ENCODE peak calls at places on chromosomes 12 and 14, in eight cellular contexts. One of them, this sample, is unnamed.

GRCh38 chr12:109718390-109718789 is 4.8 kb downstream of the FAM222A start:
- DNase-seq in cardiac muscle cell: no peak
- DNase-seq in fibroblast of pulmonary artery: no peak
- DNase-seq in epithelial cell of esophagus: no peak
- DNase-seq in stomach: no peak
- DNase-seq in GM23248: no peak
- DNase-seq in lung: no peak
- DNase-seq in hepatocyte: peak
- DNase-seq in this sample: no peak

GRCh38 chr14:74660167-74660566 is 48.1 kb upstream of the LTBP2 start:
- DNase-seq in fibroblast of pulmonary artery: no peak
- DNase-seq in hepatocyte: no peak
- DNase-seq in GM23248: no peak
- DNase-seq in epithelial cell of esophagus: peak
- DNase-seq in stomach: no peak
- DNase-seq in lung: no peak
- DNase-seq in cardiac muscle cell: no peak
- DNase-seq in this sample: no peak

GRCh38 chr14:78747809-78748208 is 577.6 kb downstream of the NRXN3 start:
- DNase-seq in cardiac muscle cell: no peak
- DNase-seq in stomach: no peak
- DNase-seq in epithelial cell of esophagus: no peak
- DNase-seq in fibroblast of pulmonary artery: no peak
- DNase-seq in lung: no peak
- DNase-seq in GM23248: no peak
- DNase-seq in hepatocyte: no peak
- DNase-seq in this sample: no peak

GRCh38 chr12:8108808-8109398 is 14.5 kb upstream of the CLEC4A start:
- DNase-seq in stomach: peak
- DNase-seq in lung: peak
- DNase-seq in epithelial cell of esophagus: peak
- DNase-seq in cardiac muscle cell: peak
- DNase-seq in hepatocyte: peak
- DNase-seq in GM23248: peak
- DNase-seq in fibroblast of pulmonary artery: peak
- DNase-seq in this sample: peak

GRCh38 chr12:14057895-14058294 is 76.5 kb upstream of the GRIN2B start:
- DNase-seq in stomach: no peak
- DNase-seq in epithelial cell of esophagus: no peak
- DNase-seq in fibroblast of pulmonary artery: no peak
- DNase-seq in GM23248: no peak
- DNase-seq in cardiac muscle cell: no peak
- DNase-seq in lung: no peak
- DNase-seq in hepatocyte: no peak
- DNase-seq in this sample: no peak

GRCh38 chr14:95038521-95039250 is 118.6 kb downstream of the DICER1 start:
- DNase-seq in cardiac muscle cell: no peak
- DNase-seq in GM23248: no peak
- DNase-seq in lung: peak
- DNase-seq in epithelial cell of esophagus: no peak
- DNase-seq in hepatocyte: no peak
- DNase-seq in stomach: no peak
- DNase-seq in fibroblast of pulmonary artery: no peak
- DNase-seq in this sample: no peak

GRCh38 chr12:120229071-120229582 is 28.2 kb upstream of the RPLP0 start:
- DNase-seq in epithelial cell of esophagus: no peak
- DNase-seq in fibroblast of pulmonary artery: no peak
- DNase-seq in GM23248: no peak
- DNase-seq in lung: no peak
- DNase-seq in cardiac muscle cell: peak
- DNase-seq in hepatocyte: peak
- DNase-seq in stomach: no peak
- DNase-seq in this sample: no peak

GRCh38 chr12:52826611-52827498 is 7.3 kb downstream of the KRT79 start:
- DNase-seq in GM23248: no peak
- DNase-seq in stomach: no peak
- DNase-seq in cardiac muscle cell: no peak
- DNase-seq in hepatocyte: no peak
- DNase-seq in epithelial cell of esophagus: no peak
- DNase-seq in fibroblast of pulmonary artery: peak
- DNase-seq in lung: no peak
- DNase-seq in this sample: no peak

GRCh38 chr14:91745329-91745728 is 13.4 kb upstream of the CATSPERB start:
- DNase-seq in fibroblast of pulmonary artery: no peak
- DNase-seq in cardiac muscle cell: no peak
- DNase-seq in GM23248: no peak
- DNase-seq in epithelial cell of esophagus: peak
- DNase-seq in stomach: no peak
- DNase-seq in hepatocyte: no peak
- DNase-seq in lung: no peak
- DNase-seq in this sample: no peak

GRCh38 chr12:131007031-131007793 is 53.5 kb downstream of the ADGRD1 start:
- DNase-seq in fibroblast of pulmonary artery: no peak
- DNase-seq in hepatocyte: peak
- DNase-seq in GM23248: peak
- DNase-seq in stomach: peak
- DNase-seq in cardiac muscle cell: no peak
- DNase-seq in epithelial cell of esophagus: no peak
- DNase-seq in lung: no peak
- DNase-seq in this sample: peak

GRCh38 chr12:79274571-79275064 is 410.0 kb downstream of the SYT1 start:
- DNase-seq in hepatocyte: no peak
- DNase-seq in cardiac muscle cell: no peak
- DNase-seq in fibroblast of pulmonary artery: no peak
- DNase-seq in epithelial cell of esophagus: no peak
- DNase-seq in GM23248: peak
- DNase-seq in lung: no peak
- DNase-seq in stomach: no peak
- DNase-seq in this sample: no peak

GRCh38 chr14:105149146-105149781 is 19.3 kb downstream of the JAG2 start:
- DNase-seq in hepatocyte: no peak
- DNase-seq in lung: no peak
- DNase-seq in GM23248: no peak
- DNase-seq in cardiac muscle cell: no peak
- DNase-seq in epithelial cell of esophagus: no peak
- DNase-seq in fibroblast of pulmonary artery: no peak
- DNase-seq in stomach: no peak
- DNase-seq in this sample: no peak

GRCh38 chr14:79369359-79370332 is 841.7 kb downstream of the DIO2 start:
- DNase-seq in stomach: no peak
- DNase-seq in GM23248: peak
- DNase-seq in cardiac muscle cell: peak
- DNase-seq in epithelial cell of esophagus: peak
- DNase-seq in hepatocyte: peak
- DNase-seq in fibroblast of pulmonary artery: peak
- DNase-seq in lung: no peak
- DNase-seq in this sample: no peak

GRCh38 chr14:102487204-102487577 is 22.4 kb downstream of the ANKRD9 start:
- DNase-seq in hepatocyte: no peak
- DNase-seq in GM23248: no peak
- DNase-seq in cardiac muscle cell: peak
- DNase-seq in epithelial cell of esophagus: no peak
- DNase-seq in fibroblast of pulmonary artery: peak
- DNase-seq in stomach: no peak
- DNase-seq in lung: no peak
- DNase-seq in this sample: no peak

GRCh38 chr12:25054783-25055144 is 105.9 kb upstream of the BCAT1 start:
- DNase-seq in stomach: no peak
- DNase-seq in epithelial cell of esophagus: peak
- DNase-seq in cardiac muscle cell: no peak
- DNase-seq in fibroblast of pulmonary artery: no peak
- DNase-seq in hepatocyte: no peak
- DNase-seq in GM23248: peak
- DNase-seq in lung: no peak
- DNase-seq in this sample: no peak

GRCh38 chr12:15580431-15580830 is 208.8 kb downstream of the EPS8 start:
- DNase-seq in stomach: no peak
- DNase-seq in cardiac muscle cell: no peak
- DNase-seq in hepatocyte: no peak
- DNase-seq in fibroblast of pulmonary artery: no peak
- DNase-seq in lung: no peak
- DNase-seq in epithelial cell of esophagus: no peak
- DNase-seq in GM23248: no peak
- DNase-seq in this sample: no peak

GRCh38 chr14:101126376-101127130 is 223.0 kb upstream of the RTL1 start:
- DNase-seq in fibroblast of pulmonary artery: no peak
- DNase-seq in cardiac muscle cell: no peak
- DNase-seq in hepatocyte: no peak
- DNase-seq in epithelial cell of esophagus: no peak
- DNase-seq in lung: peak
- DNase-seq in stomach: peak
- DNase-seq in GM23248: no peak
- DNase-seq in this sample: no peak

GRCh38 chr12:68176252-68176651 is 16.7 kb upstream of the IFNG start:
- DNase-seq in stomach: no peak
- DNase-seq in cardiac muscle cell: no peak
- DNase-seq in lung: no peak
- DNase-seq in hepatocyte: no peak
- DNase-seq in epithelial cell of esophagus: peak
- DNase-seq in GM23248: no peak
- DNase-seq in fibroblast of pulmonary artery: no peak
- DNase-seq in this sample: no peak

GRCh38 chr12:31412292-31412801 is 86.4 kb upstream of the SINHCAF start:
- DNase-seq in lung: no peak
- DNase-seq in cardiac muscle cell: no peak
- DNase-seq in GM23248: no peak
- DNase-seq in epithelial cell of esophagus: no peak
- DNase-seq in stomach: no peak
- DNase-seq in fibroblast of pulmonary artery: no peak
- DNase-seq in hepatocyte: no peak
- DNase-seq in this sample: no peak

GRCh38 chr14:32757568-32757967 is 181.1 kb upstream of the NPAS3 start:
- DNase-seq in epithelial cell of esophagus: no peak
- DNase-seq in fibroblast of pulmonary artery: peak
- DNase-seq in GM23248: no peak
- DNase-seq in hepatocyte: no peak
- DNase-seq in cardiac muscle cell: no peak
- DNase-seq in lung: no peak
- DNase-seq in stomach: no peak
- DNase-seq in this sample: no peak

GRCh38 chr12:64006211-64006610 is 161.7 kb downstream of the SRGAP1 start:
- DNase-seq in hepatocyte: peak
- DNase-seq in lung: no peak
- DNase-seq in fibroblast of pulmonary artery: peak
- DNase-seq in cardiac muscle cell: peak
- DNase-seq in GM23248: peak
- DNase-seq in epithelial cell of esophagus: peak
- DNase-seq in stomach: no peak
- DNase-seq in this sample: no peak

GRCh38 chr12:59408431-59408830 is 187.4 kb upstream of the SLC16A7 start:
- DNase-seq in lung: no peak
- DNase-seq in fibroblast of pulmonary artery: no peak
- DNase-seq in GM23248: peak
- DNase-seq in stomach: no peak
- DNase-seq in hepatocyte: no peak
- DNase-seq in epithelial cell of esophagus: peak
- DNase-seq in cardiac muscle cell: no peak
- DNase-seq in this sample: no peak

GRCh38 chr14:99192823-99193222 is 79.2 kb downstream of the BCL11B start:
- DNase-seq in fibroblast of pulmonary artery: no peak
- DNase-seq in epithelial cell of esophagus: no peak
- DNase-seq in cardiac muscle cell: no peak
- DNase-seq in stomach: no peak
- DNase-seq in GM23248: no peak
- DNase-seq in hepatocyte: no peak
- DNase-seq in lung: no peak
- DNase-seq in this sample: no peak
- H3K4me3 ChIP-seq in fibroblast of pulmonary artery: no peak
- H3K4me3 ChIP-seq in epithelial cell of esophagus: no peak
- H3K4me3 ChIP-seq in cardiac muscle cell: no peak
- H3K4me3 ChIP-seq in stomach: peak
- H3K4me3 ChIP-seq in GM23248: no peak
- H3K4me3 ChIP-seq in hepatocyte: no peak
- H3K4me3 ChIP-seq in lung: no peak
- H3K4me3 ChIP-seq in this sample: no peak

GRCh38 chr12:57145460-57146059 is 1.9 kb downstream of the LRP1-AS start:
- DNase-seq in fibroblast of pulmonary artery: no peak
- DNase-seq in epithelial cell of esophagus: no peak
- DNase-seq in lung: no peak
- DNase-seq in hepatocyte: no peak
- DNase-seq in cardiac muscle cell: no peak
- DNase-seq in GM23248: peak
- DNase-seq in stomach: no peak
- DNase-seq in this sample: no peak
- H3K4me3 ChIP-seq in fibroblast of pulmonary artery: no peak
- H3K4me3 ChIP-seq in epithelial cell of esophagus: no peak
- H3K4me3 ChIP-seq in lung: no peak
- H3K4me3 ChIP-seq in hepatocyte: no peak
- H3K4me3 ChIP-seq in cardiac muscle cell: no peak
- H3K4me3 ChIP-seq in GM23248: no peak
- H3K4me3 ChIP-seq in stomach: no peak
- H3K4me3 ChIP-seq in this sample: no peak

DNA sequence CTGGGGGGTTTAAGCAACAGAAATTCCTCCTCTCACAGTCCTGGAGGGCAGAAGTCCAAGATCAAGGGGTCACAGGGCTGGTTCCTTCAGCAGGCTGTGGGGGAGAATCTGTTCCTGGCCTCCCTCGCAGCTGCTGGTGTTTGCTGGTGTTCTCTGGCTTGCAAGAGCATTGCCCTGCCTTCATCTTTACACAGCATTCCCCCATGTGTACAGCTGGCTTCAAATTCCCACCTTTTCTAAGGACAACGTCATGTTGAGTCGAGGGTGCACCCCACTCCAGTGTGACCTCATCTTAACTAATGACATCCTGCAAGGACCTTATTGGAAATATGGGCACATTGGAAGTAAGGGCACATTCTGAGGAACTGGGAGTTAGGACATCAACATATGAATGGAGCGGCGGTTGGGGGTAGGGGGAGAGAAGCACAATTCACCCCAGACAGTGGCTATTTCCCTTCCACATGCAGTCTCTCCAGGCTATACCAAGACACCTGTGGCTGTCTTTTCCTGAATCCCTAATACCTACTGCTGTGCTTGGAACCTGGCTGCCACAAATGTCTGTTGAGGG is 123.6 kb downstream of the FOXN3 start:
- DNase-seq in epithelial cell of esophagus: no peak
- DNase-seq in GM23248: no peak
- DNase-seq in hepatocyte: no peak
- DNase-seq in lung: no peak
- DNase-seq in fibroblast of pulmonary artery: no peak
- DNase-seq in stomach: no peak
- DNase-seq in cardiac muscle cell: peak
- DNase-seq in this sample: no peak
- H3K4me3 ChIP-seq in epithelial cell of esophagus: no peak
- H3K4me3 ChIP-seq in GM23248: no peak
- H3K4me3 ChIP-seq in hepatocyte: no peak
- H3K4me3 ChIP-seq in lung: no peak
- H3K4me3 ChIP-seq in fibroblast of pulmonary artery: no peak
- H3K4me3 ChIP-seq in stomach: no peak
- H3K4me3 ChIP-seq in cardiac muscle cell: no peak
- H3K4me3 ChIP-seq in this sample: no peak

DNA sequence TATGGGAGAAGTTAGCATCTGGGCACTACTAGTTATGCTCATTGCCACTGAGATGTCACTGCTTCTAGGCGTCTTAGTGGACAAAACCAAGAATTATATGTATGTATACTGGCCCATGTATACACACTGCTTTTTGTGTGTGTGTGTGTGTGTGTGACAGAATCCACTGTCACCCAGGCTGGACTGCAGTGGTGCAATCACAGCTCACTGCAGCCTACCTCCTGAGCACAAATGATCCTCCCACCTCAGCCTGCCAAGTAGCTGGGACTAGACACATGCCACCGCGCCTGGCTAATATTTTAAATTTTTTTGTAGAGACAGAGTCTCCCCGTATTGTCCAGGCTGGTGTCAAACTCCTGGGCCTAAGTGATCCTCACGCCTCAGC is 25.2 kb downstream of the LIMA1 start:
- DNase-seq in lung: no peak
- DNase-seq in stomach: no peak
- DNase-seq in hepatocyte: no peak
- DNase-seq in fibroblast of pulmonary artery: peak
- DNase-seq in epithelial cell of esophagus: peak
- DNase-seq in cardiac muscle cell: no peak
- DNase-seq in GM23248: peak
- DNase-seq in this sample: no peak
- H3K4me3 ChIP-seq in lung: no peak
- H3K4me3 ChIP-seq in stomach: no peak
- H3K4me3 ChIP-seq in hepatocyte: no peak
- H3K4me3 ChIP-seq in fibroblast of pulmonary artery: no peak
- H3K4me3 ChIP-seq in epithelial cell of esophagus: no peak
- H3K4me3 ChIP-seq in cardiac muscle cell: no peak
- H3K4me3 ChIP-seq in GM23248: no peak
- H3K4me3 ChIP-seq in this sample: no peak

This sample was measured in LNCaP clone FGC.